ENCODE peak calls at places on chromosomes 11 and 22, in eight cellular contexts. Z, W, B, K, U, Y, O and R are unnamed samples.

GRCh38 chr11:69207165-69207889 is 51.6 kb downstream of the SMIM38 start:
- DNase-seq in B (peak), K (no peak), O (no peak), Z (no peak), Y (no peak), U (no peak), W (no peak), R (no peak)

GRCh38 chr22:40789131-40789530 is 30.0 kb downstream of the SLC25A17 start:
- DNase-seq in O (no peak), Y (no peak), W (no peak), U (no peak), K (no peak), B (no peak), Z (no peak), R (no peak)

GRCh38 chr22:26169312-26170111 is at the start of gene SEZ6L:
- DNase-seq in O (no peak), K (peak), U (peak), B (peak), W (peak), Z (peak), Y (peak), R (no peak)

GRCh38 chr11:73389134-73389525 is 12.9 kb downstream of the RELT start:
- DNase-seq in Z (no peak), Y (no peak), B (no peak), K (no peak), W (no peak), U (no peak), O (no peak), R (no peak)

GRCh38 chr11:43983221-43983795 is 40.9 kb downstream of the C11orf96 start:
- DNase-seq in O (no peak), Y (no peak), U (no peak), K (no peak), B (no peak), W (no peak), Z (no peak), R (no peak)

GRCh38 chr11:3738241-3738640 is 59.1 kb downstream of the NUP98 start:
- DNase-seq in B (no peak), U (no peak), Z (no peak), O (no peak), W (no peak), K (no peak), Y (no peak), R (no peak)

GRCh38 chr11:62201376-62201775 is 7.1 kb upstream of the SCGB2A1 start:
- DNase-seq in Y (no peak), W (no peak), K (no peak), O (no peak), Z (no peak), U (no peak), B (no peak), R (no peak)

GRCh38 chr11:128911239-128911638 is 20.1 kb downstream of the KCNJ5 start:
- DNase-seq in O (no peak), Z (no peak), U (no peak), Y (no peak), B (no peak), K (no peak), W (no peak), R (no peak)

GRCh38 chr11:3981084-3981633 is 113.4 kb upstream of the RRM1 start:
- DNase-seq in W (no peak), O (no peak), K (no peak), Z (no peak), B (no peak), Y (no peak), U (no peak), R (no peak)

GRCh38 chr11:125082611-125083311 is 19.7 kb downstream of the SLC37A2 start:
- DNase-seq in B (no peak), O (no peak), W (no peak), Z (no peak), Y (peak), K (no peak), U (no peak), R (peak)

GRCh38 chr22:32417906-32418305 is 5.9 kb upstream of the RTCB start:
- DNase-seq in K (no peak), B (no peak), W (no peak), Z (no peak), O (no peak), Y (no peak), U (peak), R (no peak)

GRCh38 chr11:114261791-114262190 is 34.4 kb upstream of the NNMT start:
- DNase-seq in U (no peak), Z (no peak), K (no peak), O (no peak), Y (no peak), B (no peak), W (no peak), R (no peak)

DNA sequence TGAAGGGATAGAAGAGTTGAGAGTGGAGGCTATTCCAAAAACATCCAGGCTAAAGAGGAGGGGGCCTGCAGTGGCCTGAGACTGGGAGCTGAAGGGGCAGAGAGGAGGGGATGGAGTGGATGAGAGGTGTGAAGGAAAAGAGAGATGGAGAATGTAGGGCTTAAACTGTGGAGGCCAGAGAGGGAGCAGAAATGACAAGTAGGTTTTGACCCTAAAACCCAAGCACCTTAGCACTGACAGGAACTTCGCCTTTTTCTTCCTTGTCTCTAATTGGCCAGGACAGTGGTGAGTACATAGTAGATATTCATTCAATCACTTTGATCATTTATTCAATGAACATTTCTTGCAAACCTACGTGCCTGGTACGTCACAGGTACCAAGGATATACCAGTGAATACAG is 7.3 kb downstream of the FAM111B start:
- DNase-seq in W (no peak), K (no peak), U (no peak), B (no peak), O (no peak), Z (no peak), Y (no peak), R (no peak)
- TF ChIP-seq CTCF in W (no peak), K (no peak), U (no peak), B (no peak), O (no peak), Z (no peak), Y (no peak), R (no peak)

GRCh38 chr11:101456812-101457211 is 127.0 kb downstream of the TRPC6 start:
- DNase-seq in O (no peak), B (no peak), U (no peak), Y (no peak), W (no peak), Z (no peak), K (no peak), R (no peak)
- TF ChIP-seq CTCF in O (peak), B (peak), U (peak), Y (no peak), W (peak), Z (peak), K (peak), R (no peak)

GRCh38 chr11:97259434-97259833 is 869.6 kb downstream of the JRKL start:
- DNase-seq in Y (no peak), U (no peak), B (no peak), Z (no peak), O (no peak), W (no peak), K (no peak), R (no peak)

GRCh38 chr11:97254790-97255189 is 865.0 kb downstream of the JRKL start:
- DNase-seq in W (no peak), O (no peak), Y (no peak), U (no peak), B (no peak), Z (no peak), K (no peak), R (no peak)

GRCh38 chr11:97259884-97260283 is 870.1 kb downstream of the JRKL start:
- DNase-seq in K (no peak), W (no peak), O (no peak), Y (no peak), B (no peak), Z (no peak), U (no peak), R (no peak)
- TF ChIP-seq CTCF in K (no peak), W (peak), O (no peak), Y (no peak), B (no peak), Z (peak), U (no peak), R (no peak)

GRCh38 chr22:25027552-25027951 is 75.0 kb downstream of the KIAA1671 start:
- DNase-seq in Z (no peak), K (no peak), W (no peak), Y (no peak), O (no peak), U (no peak), B (no peak), R (no peak)

GRCh38 chr22:25027052-25027525 is 74.6 kb downstream of the KIAA1671 start:
- DNase-seq in Z (no peak), B (no peak), W (no peak), U (no peak), Y (no peak), K (no peak), O (no peak), R (no peak)

GRCh38 chr22:25027959-25028840 is 75.7 kb downstream of the KIAA1671 start:
- DNase-seq in B (no peak), Y (peak), O (no peak), K (no peak), U (no peak), W (peak), Z (peak), R (no peak)

GRCh38 chr22:25029181-25029580 is 76.7 kb downstream of the KIAA1671 start:
- DNase-seq in K (no peak), B (no peak), Y (no peak), O (no peak), U (no peak), Z (no peak), W (no peak), R (no peak)

DNA sequence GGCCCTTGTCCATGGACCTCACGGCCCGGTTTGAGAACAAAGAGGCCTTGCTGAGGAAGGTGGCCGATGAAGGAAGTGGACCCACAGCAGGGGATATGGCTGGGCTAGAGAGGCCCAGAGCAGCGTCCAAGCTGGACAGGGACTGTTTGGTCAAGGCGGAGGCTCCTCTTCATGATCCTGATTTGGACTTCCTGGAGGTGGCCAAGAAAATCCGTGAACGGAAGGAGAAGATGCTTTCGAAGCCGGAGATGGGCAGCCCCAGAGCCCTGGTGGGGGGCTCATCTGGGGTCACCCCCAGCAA is 76.3 kb downstream of the KIAA1671 start:
- DNase-seq in Z (no peak), Y (no peak), B (no peak), O (no peak), U (no peak), W (no peak), K (no peak), R (no peak)
- TF ChIP-seq CTCF in Z (no peak), Y (no peak), B (no peak), O (no peak), U (no peak), W (no peak), K (no peak), R (no peak)

DNA sequence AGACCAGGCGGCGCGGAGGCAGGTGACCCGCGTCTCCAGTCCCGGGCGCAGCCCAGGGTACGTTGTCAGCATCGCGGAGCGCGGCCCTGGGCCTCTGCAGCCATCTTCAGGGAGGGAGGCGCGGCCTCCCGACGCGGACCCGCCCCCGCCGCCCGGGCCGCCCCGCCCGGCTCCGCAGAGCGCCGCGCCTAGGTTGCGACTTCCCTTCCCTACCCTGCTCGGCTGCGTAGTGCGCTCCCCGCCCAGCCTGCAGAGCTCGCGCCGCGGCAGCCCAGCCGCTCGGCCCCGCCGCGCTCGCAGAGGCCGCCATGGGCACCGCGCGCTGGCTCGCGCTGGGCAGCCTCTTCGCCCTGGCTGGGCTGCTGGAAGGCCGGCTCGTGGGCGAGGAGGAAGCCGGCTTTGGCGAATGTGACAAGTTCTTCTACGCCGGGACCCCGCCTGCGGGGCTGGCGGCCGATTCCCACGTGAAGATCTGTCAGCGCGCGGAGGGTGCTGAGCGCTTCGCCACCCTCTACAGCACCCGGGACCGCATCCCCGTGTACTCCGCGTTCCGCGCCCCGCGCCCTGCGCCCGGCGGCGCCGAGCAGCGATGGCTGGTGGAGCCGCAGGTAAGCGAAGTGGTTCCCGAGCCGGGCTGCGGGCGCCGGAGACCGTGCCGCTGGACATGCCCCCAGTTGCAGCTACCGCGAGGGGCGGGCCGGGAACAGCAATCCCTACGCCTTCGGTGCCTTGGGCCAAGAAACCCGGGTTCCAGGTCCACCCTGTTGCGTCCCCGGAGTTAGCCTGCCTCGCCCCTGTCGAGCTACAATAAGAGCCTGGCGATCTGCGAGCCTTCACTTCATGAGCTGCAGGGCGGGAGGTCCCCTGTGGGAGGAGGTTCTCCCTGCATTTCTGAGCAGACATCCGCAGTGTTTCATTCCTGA is at the start of gene ENDOD1:
- DNase-seq in O (no peak), W (peak), Z (peak), Y (peak), U (peak), B (peak), K (peak), R (peak)
- TF ChIP-seq CTCF in O (no peak), W (no peak), Z (peak), Y (peak), U (no peak), B (peak), K (no peak), R (no peak)

GRCh38 chr22:46737105-46737975 is 712 bp downstream of the CERK start:
- DNase-seq in O (no peak), U (peak), Y (peak), W (peak), K (peak), B (no peak), Z (peak), R (peak)

GRCh38 chr22:46740910-46741785 is 3.1 kb upstream of the CERK start:
- DNase-seq in O (no peak), Y (no peak), B (no peak), U (no peak), K (peak), W (no peak), Z (no peak), R (no peak)

GRCh38 chr22:46738642-46738960 is 549 bp upstream of the CERK start:
- DNase-seq in U (no peak), Y (no peak), Z (no peak), W (no peak), O (no peak), B (no peak), K (no peak), R (no peak)

GRCh38 chr22:46737976-46738641 is at the start of gene CERK:
- DNase-seq in Y (peak), W (peak), B (peak), U (peak), O (no peak), Z (peak), K (peak), R (peak)

GRCh38 chr22:46738961-46739870 is 1.2 kb upstream of the CERK start:
- DNase-seq in O (no peak), Z (no peak), K (no peak), U (peak), B (peak), W (no peak), Y (no peak), R (peak)
- TF ChIP-seq CTCF in O (no peak), Z (no peak), K (peak), U (no peak), B (peak), W (no peak), Y (peak), R (no peak)